ENCODE peak calls at places on chromosome 21, in seven cellular contexts. Y is RCC 7860, M is mammary epithelial cell, O is left ventricle myocardium superior, B is left ventricle myocardium inferior, V is iPS DF 6.9, P is HFFc6. Z is an unnamed sample.

GRCh38 chr21:14773777-14774345 is 227.7 kb upstream of the SAMSN1 start:
- DNase-seq in M (peak), P (no peak), B (peak), V (peak), O (peak), Y (no peak), Z (peak)

GRCh38 chr21:42845296-42845965 is 33.9 kb downstream of the WDR4 start:
- DNase-seq in P (no peak), M (no peak), O (peak), Y (no peak), B (peak), V (no peak), Z (no peak)

GRCh38 chr21:34808569-34809204 is 139.9 kb downstream of the CLIC6 start:
- DNase-seq in O (no peak), P (peak), Y (peak), B (no peak), V (no peak), M (peak), Z (no peak)

GRCh38 chr21:38643404-38644023 is 145.2 kb upstream of the ERG start:
- DNase-seq in P (no peak), O (no peak), V (no peak), B (no peak), M (no peak), Y (no peak), Z (no peak)

GRCh38 chr21:44353200-44353970 is at the start of gene TRPM2:
- DNase-seq in V (no peak), B (peak), O (peak), Y (no peak), P (no peak), M (no peak), Z (no peak)

GRCh38 chr21:41418956-41419680 is 6.9 kb upstream of the MX1 start:
- DNase-seq in P (no peak), O (no peak), V (no peak), M (no peak), Y (no peak), B (no peak), Z (no peak)

GRCh38 chr21:35212393-35213127 is 163.5 kb upstream of the RUNX1 start:
- DNase-seq in P (peak), O (no peak), B (no peak), V (no peak), Y (peak), M (peak), Z (no peak)

GRCh38 chr21:36883532-36884486 is 82.7 kb downstream of the HLCS start:
- DNase-seq in M (no peak), Y (peak), O (no peak), V (no peak), B (no peak), P (no peak), Z (no peak)

GRCh38 chr21:45306832-45307571 is 19.3 kb upstream of the POFUT2 start:
- DNase-seq in M (peak), O (peak), B (peak), P (no peak), Y (no peak), V (no peak), Z (no peak)

GRCh38 chr21:21807598-21807903 is 809.3 kb downstream of the NCAM2 start:
- DNase-seq in M (no peak), Y (no peak), P (no peak), O (no peak), V (no peak), B (no peak), Z (no peak)

GRCh38 chr21:28671549-28672195 is 321.0 kb downstream of the LTN1 start:
- DNase-seq in V (no peak), P (peak), B (no peak), M (no peak), O (no peak), Y (no peak), Z (no peak)

GRCh38 chr21:36768496-36768895 is 69.6 kb downstream of the SIM2 start:
- DNase-seq in O (no peak), M (no peak), V (no peak), P (no peak), Y (no peak), B (no peak), Z (no peak)

GRCh38 chr21:34635307-34635706 is 20.4 kb upstream of the RCAN1 start:
- DNase-seq in P (no peak), V (peak), Y (no peak), M (no peak), B (no peak), O (no peak), Z (no peak)

GRCh38 chr21:43034098-43034497 is 41.5 kb downstream of the CBS start:
- DNase-seq in V (no peak), B (no peak), Y (no peak), O (no peak), M (no peak), P (peak), Z (no peak)

GRCh38 chr21:14677639-14678179 is 131.6 kb upstream of the SAMSN1 start:
- DNase-seq in P (no peak), M (no peak), B (no peak), Y (no peak), O (no peak), V (no peak), Z (no peak)

GRCh38 chr21:17819878-17820232 is 699 bp upstream of the C21orf91 start:
- DNase-seq in B (no peak), P (no peak), O (no peak), M (no peak), Y (no peak), V (no peak), Z (no peak)

GRCh38 chr21:42207426-42207825 is 11.5 kb upstream of the ABCG1 start:
- DNase-seq in Y (no peak), O (no peak), M (no peak), V (no peak), P (no peak), B (no peak), Z (no peak)

GRCh38 chr21:15352009-15352408 is 287.2 kb upstream of the NRIP1 start:
- DNase-seq in M (no peak), O (no peak), V (no peak), B (no peak), Y (no peak), P (no peak), Z (no peak)

GRCh38 chr21:32771134-32771523 is 426 bp downstream of the PAXBP1 start:
- DNase-seq in B (peak), O (peak), Y (peak), V (no peak), P (peak), M (peak), Z (no peak)

GRCh38 chr21:29436143-29436542 is 137.4 kb downstream of the BACH1 start:
- DNase-seq in Y (no peak), B (peak), P (no peak), O (peak), V (no peak), M (no peak), Z (peak)

GRCh38 chr21:24895885-24896734 is 711.2 kb downstream of the MRPL39 start:
- DNase-seq in P (peak), Y (peak), M (no peak), V (no peak), O (no peak), B (no peak), Z (no peak)

GRCh38 chr21:20729376-20729775 is 268.8 kb upstream of the NCAM2 start:
- DNase-seq in M (no peak), V (no peak), B (no peak), P (no peak), Y (no peak), O (no peak), Z (no peak)

GRCh38 chr21:46226920-46227599 is 1.5 kb downstream of the LSS start:
- DNase-seq in V (no peak), Y (no peak), O (no peak), B (no peak), M (peak), P (peak), Z (no peak)

GRCh38 chr21:36097427-36098230 is 27.8 kb downstream of the CBR1 start:
- DNase-seq in B (no peak), Y (peak), O (no peak), M (no peak), P (peak), V (no peak), Z (no peak)

GRCh38 chr21:21034046-21034445 is 35.8 kb downstream of the NCAM2 start:
- DNase-seq in V (no peak), M (no peak), P (no peak), Y (no peak), O (no peak), B (no peak), Z (no peak)

GRCh38 chr21:33115586-33116541 is 45.9 kb downstream of the OLIG1 start:
- DNase-seq in M (no peak), P (no peak), B (no peak), V (no peak), O (peak), Y (no peak), Z (no peak)

GRCh38 chr21:29938968-29939858 is 583 bp downstream of the GRIK1 start:
- DNase-seq in B (no peak), O (peak), V (no peak), P (no peak), M (no peak), Y (no peak), Z (no peak)

GRCh38 chr21:41684381-41685245 is 82.2 kb downstream of the RIPK4 start:
- DNase-seq in V (no peak), Y (no peak), O (no peak), B (no peak), M (peak), P (peak), Z (no peak)

GRCh38 chr21:35827004-35827403 is 233.3 kb downstream of the SETD4 start:
- DNase-seq in B (no peak), O (no peak), P (no peak), M (peak), Y (no peak), V (no peak), Z (no peak)

GRCh38 chr21:35677298-35677841 is 383.0 kb downstream of the SETD4 start:
- DNase-seq in B (no peak), M (peak), O (no peak), Y (no peak), P (no peak), V (no peak), Z (no peak)

GRCh38 chr21:18228060-18228739 is 16.4 kb upstream of the CHODL start:
- DNase-seq in O (peak), B (no peak), M (no peak), Y (no peak), P (no peak), V (no peak), Z (no peak)

GRCh38 chr21:35508389-35508888 is 459.3 kb upstream of the RUNX1 start:
- DNase-seq in B (peak), Y (peak), P (peak), O (peak), M (peak), V (no peak), Z (no peak)

GRCh38 chr21:42395910-42396625 is at the start of gene TMPRSS3:
- DNase-seq in M (peak), Y (no peak), O (no peak), V (no peak), P (no peak), B (no peak), Z (no peak)

GRCh38 chr21:34890724-34891609 is 158.1 kb downstream of the RUNX1 start:
- DNase-seq in P (no peak), Y (no peak), V (no peak), O (peak), M (peak), B (peak), Z (no peak)

GRCh38 chr21:43989401-43989800 is 22.7 kb upstream of the TRAPPC10 start:
- DNase-seq in V (no peak), B (no peak), O (no peak), P (no peak), Y (no peak), M (no peak), Z (no peak)

GRCh38 chr21:45542667-45543370 is 579 bp upstream of the SLC19A1 start:
- DNase-seq in Y (no peak), O (peak), V (no peak), M (no peak), B (peak), P (no peak), Z (no peak)

GRCh38 chr21:41752231-41752681 is 14.6 kb downstream of the RIPK4 start:
- DNase-seq in M (peak), Y (peak), V (no peak), B (no peak), P (peak), O (no peak), Z (no peak)

Z was measured in effector memory CD4-positive, alpha-beta T cell.